ENCODE peak calls at places on chromosomes 4 and X, in five cellular contexts. Z is adrenal gland, X is suprapubic skin, L is sigmoid colon, E is osteoblast. H is an unnamed sample. For H3K4me1, the result is how much of the 10 kb centered on the place peaks cover.

GRCh38 chr4:74665346-74665745 is 129.0 kb downstream of the BTC start:
- DNase-seq in Z (no peak), E (no peak), X (no peak), L (no peak), H (no peak)

GRCh38 chr4:73844352-73844751 is 7.9 kb downstream of the CXCL6 start:
- DNase-seq in L (no peak), E (peak), X (no peak), Z (no peak), H (no peak)

GRCh38 chrX:94908648-94909047 is 1234.6 kb downstream of the FAM133A start:
- DNase-seq in L (no peak), X (no peak), Z (no peak), E (no peak), H (no peak)

GRCh38 chr4:41881931-41882621 is 53.2 kb upstream of the TMEM33 start:
- DNase-seq in E (no peak), X (no peak), Z (no peak), L (no peak), H (no peak)

GRCh38 chrX:140975472-140975871 is 26.9 kb upstream of the SPANXB1 start:
- DNase-seq in Z (no peak), L (no peak), E (no peak), X (no peak), H (no peak)

GRCh38 chr4:101292214-101292613 is 55.1 kb downstream of the PPP3CA start:
- DNase-seq in L (no peak), X (no peak), E (no peak), Z (no peak), H (no peak)

GRCh38 chr4:99651811-99652545 is 5.7 kb downstream of the C4orf54 start:
- DNase-seq in L (no peak), X (no peak), E (no peak), Z (no peak), H (no peak)

GRCh38 chr4:151540728-151541437 is 131.9 kb downstream of the FHIP1A start:
- DNase-seq in X (no peak), E (peak), L (no peak), Z (no peak), H (no peak)

GRCh38 chrX:102517331-102517730 is 792 bp upstream of the TMSB15A start:
- DNase-seq in L (no peak), X (no peak), E (no peak), Z (no peak), H (no peak)

GRCh38 chr4:160373911-160374310 is 1271.0 kb downstream of the RAPGEF2 start:
- DNase-seq in E (no peak), L (no peak), X (no peak), Z (no peak), H (no peak)

GRCh38 chrX:153634236-153634635 is 12.8 kb upstream of the DUSP9 start:
- DNase-seq in L (peak), X (no peak), E (peak), Z (no peak), H (no peak)

GRCh38 chrX:153636716-153637115 is 10.3 kb upstream of the DUSP9 start:
- DNase-seq in E (peak), Z (no peak), X (no peak), L (peak), H (no peak)

GRCh38 chrX:153634832-153635231 is 12.2 kb upstream of the DUSP9 start:
- DNase-seq in L (peak), X (no peak), E (peak), Z (no peak), H (no peak)

GRCh38 chrX:153635788-153636668 is 11.0 kb upstream of the DUSP9 start:
- DNase-seq in X (no peak), L (peak), E (peak), Z (no peak), H (no peak)

GRCh38 chrX:153635388-153635787 is 11.6 kb upstream of the DUSP9 start:
- DNase-seq in X (no peak), E (peak), L (peak), Z (no peak), H (no peak)
- H3K4me1 ChIP-seq in X (under half), E (under half), L (under half), Z (under half), H (under half)

DNA sequence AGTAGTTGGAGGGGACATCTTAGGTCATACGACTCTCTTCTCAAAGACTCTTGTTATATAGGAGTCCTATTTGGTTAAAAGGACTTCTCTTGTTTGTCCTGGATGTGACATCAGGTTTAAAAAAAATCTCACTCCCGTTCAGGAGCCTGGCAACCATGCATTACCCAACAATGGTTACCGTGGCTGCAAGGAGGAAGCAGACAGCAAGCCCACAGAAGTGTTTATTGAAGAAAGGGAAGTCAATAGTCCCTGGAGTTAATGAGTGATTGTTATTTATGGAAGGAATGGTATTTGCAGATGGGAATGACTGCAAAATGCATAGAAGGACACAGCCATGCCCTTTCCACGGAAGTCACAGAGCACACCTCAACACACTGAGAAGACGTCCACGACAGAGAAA is 75.9 kb upstream of the ENPP6 start:
- DNase-seq in E (no peak), X (no peak), L (no peak), Z (no peak), H (no peak)
- H3K27ac ChIP-seq in E (no peak), X (no peak), L (no peak), Z (no peak), H (no peak)

DNA sequence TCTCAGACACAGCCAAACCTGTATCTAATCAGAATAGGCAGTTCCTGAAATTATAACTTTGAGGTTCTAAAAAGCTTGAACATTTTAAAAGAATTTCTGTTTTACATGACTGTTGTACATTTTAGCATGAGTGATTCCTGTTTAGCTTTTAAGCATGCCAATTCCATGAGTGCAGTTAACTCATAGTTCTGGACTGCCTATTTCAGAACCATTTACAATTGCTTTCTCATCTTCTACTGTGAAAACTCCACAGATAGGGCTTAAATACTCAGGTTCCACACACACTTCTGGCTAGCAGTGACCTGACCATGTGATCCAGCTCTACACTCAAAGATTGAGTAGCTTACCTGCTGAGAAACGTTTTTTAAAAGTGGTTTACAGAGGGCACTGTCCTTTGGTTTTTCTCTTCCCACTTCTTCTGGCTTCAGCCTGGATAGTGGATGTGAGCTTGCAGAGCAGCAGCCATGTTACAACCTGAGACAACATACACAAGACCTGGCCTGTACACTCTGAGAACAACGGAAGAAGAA is 280.8 kb downstream of the ANKRD50 start:
- DNase-seq in L (no peak), Z (no peak), X (no peak), E (no peak), H (no peak)
- TF ChIP-seq CTCF in L (no peak), Z (no peak), X (no peak), E (no peak), H (no peak)

GRCh38 chr4:98359646-98360045 is 98.5 kb downstream of the RAP1GDS1 start:
- DNase-seq in L (no peak), X (no peak), E (no peak), Z (no peak), H (no peak)
- H3K4me1 ChIP-seq in L (under half), X (under half), E (under half), Z (under half), H (under half)

GRCh38 chr4:104416725-104417363 is 77.8 kb downstream of the CXXC4 start:
- DNase-seq in X (no peak), Z (no peak), L (no peak), E (no peak), H (no peak)
- H3K27ac ChIP-seq in X (no peak), Z (no peak), L (no peak), E (no peak), H (no peak)

H was measured in esophagus squamous epithelium.